ENCODE peak calls at places on chromosomes 13 and 19, in seven cellular contexts. L is AG10803, E is bronchial epithelial cell, I is aorta, Q is neural progenitor cell, N is epithelial cell of esophagus, F is colonic mucosa. J is an unnamed sample.

GRCh38 chr19:30686252-30686762 is 314.1 kb downstream of the ZNF536 start:
- DNase-seq in L (peak; percentile 42), E (no peak), I (no peak), Q (no peak), N (no peak), F (no peak), J (no peak)

GRCh38 chr19:4120531-4120930 is 3.4 kb downstream of the MAP2K2 start:
- DNase-seq in L (peak; percentile 72), E (no peak), I (no peak), Q (no peak), N (no peak), F (no peak), J (no peak)

GRCh38 chr19:1252818-1253513 is 4.6 kb downstream of the MIDN start:
- DNase-seq in L (peak; percentile 99), E (peak; percentile 84), I (peak; percentile 97), Q (no peak), N (peak; percentile 96), F (peak; percentile 91), J (peak; percentile 98)

GRCh38 chr13:96817336-96817941 is 176.8 kb downstream of the OXGR1 start:
- DNase-seq in L (peak; percentile 5), E (peak; percentile 25), I (no peak), Q (peak; percentile 55), N (peak; percentile 34), F (no peak), J (peak; percentile 24)

GRCh38 chr19:49512970-49513745 is 697 bp downstream of the FCGRT start:
- DNase-seq in L (no peak), E (no peak), I (peak; percentile 82), Q (peak; percentile 80), N (no peak), F (peak; percentile 80), J (no peak)

GRCh38 chr13:44414771-44415170 is 41.1 kb downstream of the SERP2 start:
- DNase-seq in L (no peak), E (no peak), I (no peak), Q (no peak), N (no peak), F (no peak), J (no peak)

GRCh38 chr13:66933994-66934393 is 296.1 kb downstream of the PCDH9 start:
- DNase-seq in L (peak; percentile 29), E (peak; percentile 99), I (no peak), Q (no peak), N (peak; percentile 97), F (no peak), J (peak; percentile 90)

GRCh38 chr13:33583398-33583797 is 234.6 kb upstream of the RFC3 start:
- DNase-seq in L (no peak), E (no peak), I (no peak), Q (no peak), N (no peak), F (no peak), J (no peak)

J was measured in amniotic epithelial cell.